ENCODE peak calls at places on chromosomes 2 and 18, in five cellular contexts. One of them, this sample, is unnamed. For H3K4me1, the result is how much of the 10 kb centered on the place peaks cover.

GRCh38 chr2:133434962-133435668 is 133.1 kb downstream of the NCKAP5 start:
- DNase-seq in heart right ventricle: peak
- DNase-seq in cardiac muscle cell: no peak
- DNase-seq in GM23338: no peak
- DNase-seq in colonic mucosa: no peak
- DNase-seq in this sample: no peak

GRCh38 chr2:168246483-168247340 is 683 bp downstream of the STK39 start:
- DNase-seq in colonic mucosa: peak
- DNase-seq in cardiac muscle cell: peak
- DNase-seq in GM23338: peak
- DNase-seq in heart right ventricle: peak
- DNase-seq in this sample: peak

GRCh38 chr2:74507926-74508520 is 528 bp upstream of the PCGF1 start:
- DNase-seq in GM23338: peak
- DNase-seq in colonic mucosa: peak
- DNase-seq in heart right ventricle: no peak
- DNase-seq in cardiac muscle cell: no peak
- DNase-seq in this sample: peak

GRCh38 chr2:19362652-19363473 is 4.4 kb upstream of the OSR1 start:
- DNase-seq in GM23338: peak
- DNase-seq in heart right ventricle: peak
- DNase-seq in cardiac muscle cell: peak
- DNase-seq in colonic mucosa: peak
- DNase-seq in this sample: peak

GRCh38 chr2:25955869-25956535 is 26.3 kb downstream of the KIF3C start:
- DNase-seq in cardiac muscle cell: no peak
- DNase-seq in heart right ventricle: no peak
- DNase-seq in GM23338: peak
- DNase-seq in colonic mucosa: no peak
- DNase-seq in this sample: no peak

GRCh38 chr2:220224711-220225519 is 597.5 kb downstream of the SLC4A3 start:
- DNase-seq in heart right ventricle: no peak
- DNase-seq in cardiac muscle cell: no peak
- DNase-seq in GM23338: no peak
- DNase-seq in colonic mucosa: no peak
- DNase-seq in this sample: no peak

GRCh38 chr2:174446531-174446930 is 40.3 kb downstream of the GPR155 start:
- DNase-seq in cardiac muscle cell: no peak
- DNase-seq in heart right ventricle: no peak
- DNase-seq in colonic mucosa: no peak
- DNase-seq in GM23338: no peak
- DNase-seq in this sample: no peak

GRCh38 chr2:65435625-65436168 is 3.3 kb upstream of the SPRED2 start:
- DNase-seq in GM23338: peak
- DNase-seq in colonic mucosa: peak
- DNase-seq in cardiac muscle cell: peak
- DNase-seq in heart right ventricle: peak
- DNase-seq in this sample: peak

GRCh38 chr2:209495855-209496585 is 72.2 kb downstream of the MAP2 start:
- DNase-seq in cardiac muscle cell: no peak
- DNase-seq in heart right ventricle: peak
- DNase-seq in colonic mucosa: no peak
- DNase-seq in GM23338: no peak
- DNase-seq in this sample: peak

GRCh38 chr2:240796543-240797499 is 23.2 kb downstream of the KIF1A start:
- DNase-seq in heart right ventricle: no peak
- DNase-seq in colonic mucosa: no peak
- DNase-seq in GM23338: no peak
- DNase-seq in cardiac muscle cell: peak
- DNase-seq in this sample: peak

GRCh38 chr2:37648316-37649011 is 23.0 kb downstream of the CDC42EP3 start:
- DNase-seq in heart right ventricle: peak
- DNase-seq in GM23338: no peak
- DNase-seq in cardiac muscle cell: no peak
- DNase-seq in colonic mucosa: no peak
- DNase-seq in this sample: no peak
- H3K4me1 ChIP-seq in heart right ventricle: half or more
- H3K4me1 ChIP-seq in GM23338: under half
- H3K4me1 ChIP-seq in cardiac muscle cell: under half
- H3K4me1 ChIP-seq in colonic mucosa: under half
- H3K4me1 ChIP-seq in this sample: under half

GRCh38 chr18:13339653-13340052 is 121.1 kb downstream of the LDLRAD4 start:
- DNase-seq in heart right ventricle: no peak
- DNase-seq in colonic mucosa: no peak
- DNase-seq in cardiac muscle cell: no peak
- DNase-seq in GM23338: no peak
- DNase-seq in this sample: no peak
- H3K4me3 ChIP-seq in heart right ventricle: no peak
- H3K4me3 ChIP-seq in colonic mucosa: no peak
- H3K4me3 ChIP-seq in cardiac muscle cell: no peak
- H3K4me3 ChIP-seq in GM23338: no peak
- H3K4me3 ChIP-seq in this sample: no peak

DNA sequence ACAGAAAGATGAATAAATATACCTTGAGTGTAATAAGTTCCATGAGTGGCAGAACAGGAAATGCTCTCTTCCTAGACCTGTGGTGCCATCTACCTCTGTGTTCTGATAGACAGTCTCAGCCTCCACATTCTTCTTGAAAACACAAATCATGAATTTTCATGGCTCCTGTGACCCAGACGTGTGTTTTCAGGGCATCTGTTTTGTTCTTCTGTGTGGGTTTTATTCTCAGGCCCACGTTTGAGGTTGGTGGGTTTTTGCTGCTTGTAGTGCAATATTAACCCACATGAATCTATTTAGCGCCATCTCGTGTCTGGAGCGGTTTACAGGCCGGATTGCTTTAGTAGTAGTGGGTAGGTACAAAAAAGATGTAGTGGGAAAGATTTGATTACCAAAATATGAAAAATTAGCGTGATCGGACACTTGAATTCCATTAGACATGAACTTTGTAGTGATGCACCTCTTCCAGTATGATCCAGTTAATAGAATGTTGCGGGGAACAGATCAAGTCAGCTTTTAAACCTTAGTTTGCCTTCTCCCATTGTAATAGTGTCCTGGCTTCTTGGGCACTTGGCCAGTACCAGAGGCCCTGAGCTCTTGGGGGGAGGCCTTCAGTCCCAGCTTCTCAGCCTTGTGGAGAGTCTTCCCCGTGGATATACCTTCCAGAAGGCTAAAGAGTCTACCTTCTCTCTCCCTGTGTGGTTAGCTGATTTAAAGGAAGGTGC is 256.5 kb downstream of the TPGS2 start:
- DNase-seq in cardiac muscle cell: peak
- DNase-seq in heart right ventricle: no peak
- DNase-seq in GM23338: peak
- DNase-seq in colonic mucosa: peak
- DNase-seq in this sample: peak
- TF ChIP-seq CTCF in cardiac muscle cell: peak
- TF ChIP-seq CTCF in heart right ventricle: peak
- TF ChIP-seq CTCF in GM23338: peak
- TF ChIP-seq CTCF in colonic mucosa: no peak
- TF ChIP-seq CTCF in this sample: peak

DNA sequence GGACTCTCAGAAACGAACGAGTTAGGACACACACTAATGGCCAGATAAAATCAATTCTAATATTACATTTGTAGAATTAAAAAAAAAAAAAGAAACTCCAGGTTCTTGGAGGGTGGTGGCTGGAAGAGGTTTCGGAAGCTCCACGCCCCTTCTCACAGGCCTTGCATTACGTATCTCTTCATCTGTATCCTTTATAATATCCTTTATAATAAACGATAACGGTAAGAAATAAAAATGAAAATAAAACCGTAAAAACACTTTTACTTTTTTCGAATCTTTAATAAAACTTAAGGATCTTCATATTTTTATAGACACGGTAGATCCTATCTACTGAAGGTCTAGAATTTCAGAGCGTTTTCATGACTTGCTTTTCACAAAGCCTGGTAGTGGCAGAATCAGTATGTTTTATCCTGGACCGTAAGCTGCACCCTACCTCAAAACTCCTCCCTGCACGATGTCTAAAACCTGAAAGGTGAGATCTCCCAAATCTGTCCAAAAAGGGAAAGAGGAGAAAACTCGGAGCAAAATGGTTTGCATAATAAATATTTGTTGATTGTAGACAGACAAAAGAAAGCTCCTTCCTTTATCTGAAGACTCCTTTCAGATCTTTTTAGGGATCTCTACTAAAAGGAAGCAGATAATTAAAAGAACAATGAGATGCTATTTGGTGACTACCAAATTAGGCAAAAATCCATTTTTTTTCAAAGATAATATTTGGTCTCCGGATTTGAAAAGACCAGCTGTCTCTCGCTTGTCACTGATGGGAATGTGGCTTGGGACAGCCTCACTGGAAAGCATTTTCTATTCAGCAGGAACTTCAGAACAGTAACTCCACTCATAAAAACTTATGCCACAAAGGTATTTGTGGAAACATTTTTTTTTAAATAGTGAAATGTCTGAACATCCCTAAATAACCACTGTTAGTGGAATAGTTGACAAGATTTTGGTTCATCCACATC is 2.0 kb upstream of the CXCR4 start:
- DNase-seq in cardiac muscle cell: no peak
- DNase-seq in colonic mucosa: no peak
- DNase-seq in GM23338: no peak
- DNase-seq in heart right ventricle: no peak
- DNase-seq in this sample: no peak
- H3K4me1 ChIP-seq in cardiac muscle cell: under half
- H3K4me1 ChIP-seq in colonic mucosa: under half
- H3K4me1 ChIP-seq in GM23338: under half
- H3K4me1 ChIP-seq in heart right ventricle: under half
- H3K4me1 ChIP-seq in this sample: under half

DNA sequence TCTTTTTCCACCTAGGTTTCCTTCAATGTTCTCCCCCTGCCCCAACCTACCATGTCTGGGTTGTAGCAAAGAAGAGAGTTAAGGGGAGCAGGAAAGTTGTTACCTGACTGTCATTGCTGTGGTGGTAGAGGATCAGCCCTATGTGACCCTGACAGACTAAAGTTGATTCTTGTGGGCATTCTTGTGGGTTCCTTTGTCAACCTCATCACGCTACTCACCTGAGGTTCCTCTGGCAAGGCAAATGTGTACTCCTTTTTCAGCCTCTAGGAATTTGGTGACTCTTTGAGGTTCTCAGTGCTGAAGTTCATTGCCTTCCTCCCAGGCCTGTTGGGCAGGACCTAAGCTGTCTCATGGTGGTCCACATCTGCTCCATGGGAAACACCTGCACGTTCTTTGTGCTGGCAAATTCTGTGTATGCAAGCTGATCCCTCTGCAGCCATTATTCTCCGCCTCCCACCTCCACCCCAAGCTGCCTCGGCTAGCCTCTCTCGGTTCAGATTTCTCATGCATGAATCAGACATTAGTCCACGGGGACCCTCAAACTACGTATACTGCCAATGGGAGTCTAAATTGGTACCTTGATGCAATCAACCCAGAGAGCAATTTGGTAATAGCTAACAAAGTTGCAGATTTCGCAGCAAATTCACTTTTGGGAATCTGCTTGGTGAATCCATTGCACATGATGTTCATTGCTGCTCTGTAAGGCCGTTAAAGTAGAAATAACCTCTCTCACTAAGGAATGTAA is 1.5 kb upstream of the GMCL1 start:
- DNase-seq in colonic mucosa: no peak
- DNase-seq in cardiac muscle cell: no peak
- DNase-seq in GM23338: no peak
- DNase-seq in heart right ventricle: no peak
- DNase-seq in this sample: no peak
- H3K4me3 ChIP-seq in colonic mucosa: no peak
- H3K4me3 ChIP-seq in cardiac muscle cell: no peak
- H3K4me3 ChIP-seq in GM23338: peak
- H3K4me3 ChIP-seq in heart right ventricle: no peak
- H3K4me3 ChIP-seq in this sample: no peak

DNA sequence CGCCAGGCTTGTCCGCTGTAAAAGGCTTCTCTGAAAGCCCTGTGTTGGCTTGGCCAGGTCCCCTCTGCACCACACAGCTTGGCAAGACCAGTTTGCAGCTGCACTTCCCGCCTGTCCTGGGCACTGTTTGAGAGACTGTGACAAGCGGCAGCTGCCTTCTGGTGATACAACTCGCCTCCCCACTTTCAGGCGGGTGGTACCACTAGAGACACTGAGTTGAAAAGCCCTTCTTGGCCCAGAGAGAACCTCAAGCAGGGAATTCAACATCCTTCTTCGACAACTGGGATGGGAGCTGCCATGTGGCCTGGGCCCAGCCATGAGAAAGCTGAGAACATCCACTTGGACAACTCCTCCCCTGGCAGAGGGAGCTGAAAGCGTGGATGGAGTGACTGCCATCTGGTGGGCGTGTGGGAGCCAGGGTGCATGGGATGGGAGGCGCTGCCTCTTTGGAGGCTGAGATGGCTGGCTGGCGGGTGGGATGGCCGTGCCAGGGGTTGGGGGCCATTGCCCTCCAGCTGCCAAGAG is 125.5 kb upstream of the REV1 start:
- DNase-seq in cardiac muscle cell: no peak
- DNase-seq in heart right ventricle: no peak
- DNase-seq in GM23338: peak
- DNase-seq in colonic mucosa: no peak
- DNase-seq in this sample: no peak
- TF ChIP-seq CTCF in cardiac muscle cell: no peak
- TF ChIP-seq CTCF in heart right ventricle: no peak
- TF ChIP-seq CTCF in GM23338: peak
- TF ChIP-seq CTCF in colonic mucosa: no peak
- TF ChIP-seq CTCF in this sample: peak

DNA sequence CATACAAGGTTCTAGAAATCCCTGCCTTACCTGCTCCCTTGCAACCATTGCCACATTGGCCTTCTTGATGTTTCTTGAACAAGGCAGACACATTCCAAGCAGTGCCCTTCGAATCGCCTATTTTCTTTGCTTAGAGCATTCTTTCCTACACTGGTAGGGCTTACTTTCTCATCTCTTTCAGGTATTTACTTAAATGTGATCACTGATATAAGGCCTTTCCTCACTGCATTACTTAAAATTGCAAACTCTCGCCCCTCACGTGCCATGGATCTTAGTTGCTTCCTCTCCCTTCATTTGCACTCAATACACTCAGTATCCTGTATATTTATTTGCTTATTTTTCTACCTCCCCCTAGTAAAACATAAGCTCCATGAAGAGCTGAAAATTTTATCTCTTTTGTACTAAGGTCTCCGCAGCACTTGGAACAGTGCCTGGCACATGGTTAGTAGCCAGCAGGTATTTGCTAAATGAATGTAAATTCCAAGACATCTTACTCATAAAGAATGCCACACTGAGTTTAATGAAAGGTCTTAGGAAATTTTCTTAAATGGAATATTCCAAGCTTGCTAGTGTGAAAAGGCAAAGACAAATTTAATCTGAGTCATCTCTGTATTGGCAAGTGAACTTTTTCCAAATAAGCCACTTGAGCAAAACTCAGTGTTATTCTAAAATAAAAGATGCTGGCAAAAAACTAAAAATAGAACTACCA is 42.4 kb upstream of the FIGN start:
- DNase-seq in GM23338: no peak
- DNase-seq in colonic mucosa: no peak
- DNase-seq in heart right ventricle: no peak
- DNase-seq in cardiac muscle cell: no peak
- DNase-seq in this sample: no peak
- H3K4me1 ChIP-seq in GM23338: under half
- H3K4me1 ChIP-seq in colonic mucosa: under half
- H3K4me1 ChIP-seq in heart right ventricle: under half
- H3K4me1 ChIP-seq in cardiac muscle cell: under half
- H3K4me1 ChIP-seq in this sample: under half

DNA sequence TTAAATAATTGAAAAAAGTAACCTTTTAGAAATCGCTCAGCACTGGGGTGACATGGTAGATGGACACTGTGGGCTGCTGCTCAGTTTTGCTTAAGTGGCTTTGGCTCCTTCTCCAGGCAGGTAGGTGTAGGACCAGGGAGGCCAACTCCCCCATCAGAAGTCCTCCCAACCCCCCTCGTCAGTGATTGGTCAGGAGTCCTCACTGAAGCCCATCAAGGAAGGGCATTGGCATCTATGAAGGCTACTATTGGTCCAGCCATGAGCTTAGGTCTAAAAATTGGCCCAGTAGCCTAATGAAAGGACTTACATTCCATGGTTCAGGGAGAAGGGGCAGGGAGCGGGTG is 34.7 kb downstream of the ST3GAL5 start:
- DNase-seq in colonic mucosa: no peak
- DNase-seq in cardiac muscle cell: no peak
- DNase-seq in heart right ventricle: no peak
- DNase-seq in GM23338: no peak
- DNase-seq in this sample: no peak
- H3K4me3 ChIP-seq in colonic mucosa: no peak
- H3K4me3 ChIP-seq in cardiac muscle cell: no peak
- H3K4me3 ChIP-seq in heart right ventricle: no peak
- H3K4me3 ChIP-seq in GM23338: no peak
- H3K4me3 ChIP-seq in this sample: no peak